ENCODE peak calls at places on chromosomes 12 and 14, in nine cellular contexts. One of them, this sample, is unnamed.
A peak's percentile ranks its signal among the peaks of the same experiment; 100 is the strongest.

GRCh38 chr12:17652436-17652835 is 437.6 kb downstream of the RERGL start:
- DNase-seq in endodermal cell: no peak
- DNase-seq in HFFc6: no peak
- DNase-seq in body of pancreas: no peak
- DNase-seq in AG09309: no peak
- DNase-seq in OCI-LY7: no peak
- DNase-seq in mucosa of descending colon: no peak
- DNase-seq in suprapubic skin: no peak
- DNase-seq in PC-9: no peak
- DNase-seq in this sample: no peak

GRCh38 chr14:24673534-24674203 is 39.7 kb upstream of the GZMB start:
- DNase-seq in endodermal cell: peak; percentile 62
- DNase-seq in HFFc6: no peak
- DNase-seq in body of pancreas: no peak
- DNase-seq in AG09309: no peak
- DNase-seq in OCI-LY7: peak; percentile 45
- DNase-seq in mucosa of descending colon: no peak
- DNase-seq in suprapubic skin: no peak
- DNase-seq in PC-9: no peak
- DNase-seq in this sample: no peak

GRCh38 chr12:108180255-108181094 is 51.4 kb downstream of the WSCD2 start:
- DNase-seq in endodermal cell: no peak
- DNase-seq in HFFc6: no peak
- DNase-seq in body of pancreas: no peak
- DNase-seq in AG09309: no peak
- DNase-seq in OCI-LY7: no peak
- DNase-seq in mucosa of descending colon: no peak
- DNase-seq in suprapubic skin: no peak
- DNase-seq in PC-9: no peak
- DNase-seq in this sample: no peak

GRCh38 chr14:101239065-101239464 is 322.2 kb upstream of the DIO3 start:
- DNase-seq in endodermal cell: peak; percentile 39
- DNase-seq in HFFc6: no peak
- DNase-seq in body of pancreas: no peak
- DNase-seq in AG09309: no peak
- DNase-seq in OCI-LY7: no peak
- DNase-seq in mucosa of descending colon: no peak
- DNase-seq in suprapubic skin: no peak
- DNase-seq in PC-9: no peak
- DNase-seq in this sample: no peak

GRCh38 chr12:89161553-89161952 is 190.7 kb downstream of the DUSP6 start:
- DNase-seq in endodermal cell: no peak
- DNase-seq in HFFc6: no peak
- DNase-seq in body of pancreas: no peak
- DNase-seq in AG09309: no peak
- DNase-seq in OCI-LY7: no peak
- DNase-seq in mucosa of descending colon: no peak
- DNase-seq in suprapubic skin: no peak
- DNase-seq in PC-9: no peak
- DNase-seq in this sample: no peak

GRCh38 chr14:81222694-81223093 is 1.9 kb upstream of the GTF2A1 start:
- DNase-seq in endodermal cell: no peak
- DNase-seq in HFFc6: no peak
- DNase-seq in body of pancreas: peak; percentile 50
- DNase-seq in AG09309: no peak
- DNase-seq in OCI-LY7: no peak
- DNase-seq in mucosa of descending colon: no peak
- DNase-seq in suprapubic skin: no peak
- DNase-seq in PC-9: no peak
- DNase-seq in this sample: no peak

GRCh38 chr12:59472273-59472672 is 123.6 kb upstream of the SLC16A7 start:
- DNase-seq in endodermal cell: no peak
- DNase-seq in HFFc6: no peak
- DNase-seq in body of pancreas: no peak
- DNase-seq in AG09309: no peak
- DNase-seq in OCI-LY7: no peak
- DNase-seq in mucosa of descending colon: no peak
- DNase-seq in suprapubic skin: no peak
- DNase-seq in PC-9: no peak
- DNase-seq in this sample: no peak

GRCh38 chr12:131095826-131096680 is 142.3 kb downstream of the ADGRD1 start:
- DNase-seq in endodermal cell: no peak
- DNase-seq in HFFc6: no peak
- DNase-seq in body of pancreas: no peak
- DNase-seq in AG09309: no peak
- DNase-seq in OCI-LY7: no peak
- DNase-seq in mucosa of descending colon: peak; percentile 1
- DNase-seq in suprapubic skin: peak; percentile 43
- DNase-seq in PC-9: peak; percentile 20
- DNase-seq in this sample: peak; percentile 39

GRCh38 chr12:119835068-119835467 is 42.1 kb downstream of the CIT start:
- DNase-seq in endodermal cell: peak; percentile 83
- DNase-seq in HFFc6: no peak
- DNase-seq in body of pancreas: no peak
- DNase-seq in AG09309: no peak
- DNase-seq in OCI-LY7: no peak
- DNase-seq in mucosa of descending colon: no peak
- DNase-seq in suprapubic skin: no peak
- DNase-seq in PC-9: no peak
- DNase-seq in this sample: no peak

GRCh38 chr12:65778268-65779090 is 45.8 kb upstream of the HMGA2 start:
- DNase-seq in endodermal cell: no peak
- DNase-seq in HFFc6: peak; percentile 64
- DNase-seq in body of pancreas: no peak
- DNase-seq in AG09309: peak; percentile 48
- DNase-seq in OCI-LY7: no peak
- DNase-seq in mucosa of descending colon: no peak
- DNase-seq in suprapubic skin: no peak
- DNase-seq in PC-9: peak; percentile 52
- DNase-seq in this sample: no peak

GRCh38 chr14:29643415-29644206 is 284.0 kb downstream of the PRKD1 start:
- DNase-seq in endodermal cell: no peak
- DNase-seq in HFFc6: peak; percentile 21
- DNase-seq in body of pancreas: no peak
- DNase-seq in AG09309: no peak
- DNase-seq in OCI-LY7: no peak
- DNase-seq in mucosa of descending colon: no peak
- DNase-seq in suprapubic skin: no peak
- DNase-seq in PC-9: no peak
- DNase-seq in this sample: no peak

GRCh38 chr14:68780358-68781160 is 12.3 kb downstream of the ZFP36L1 start:
- DNase-seq in endodermal cell: peak; percentile 76
- DNase-seq in HFFc6: peak; percentile 74
- DNase-seq in body of pancreas: peak; percentile 72
- DNase-seq in AG09309: no peak
- DNase-seq in OCI-LY7: peak; percentile 70
- DNase-seq in mucosa of descending colon: peak; percentile 77
- DNase-seq in suprapubic skin: peak; percentile 78
- DNase-seq in PC-9: no peak
- DNase-seq in this sample: no peak

GRCh38 chr12:10621278-10621677 is 7.9 kb upstream of the MAGOHB start:
- DNase-seq in endodermal cell: no peak
- DNase-seq in HFFc6: no peak
- DNase-seq in body of pancreas: no peak
- DNase-seq in AG09309: no peak
- DNase-seq in OCI-LY7: no peak
- DNase-seq in mucosa of descending colon: no peak
- DNase-seq in suprapubic skin: no peak
- DNase-seq in PC-9: no peak
- DNase-seq in this sample: no peak

DNA sequence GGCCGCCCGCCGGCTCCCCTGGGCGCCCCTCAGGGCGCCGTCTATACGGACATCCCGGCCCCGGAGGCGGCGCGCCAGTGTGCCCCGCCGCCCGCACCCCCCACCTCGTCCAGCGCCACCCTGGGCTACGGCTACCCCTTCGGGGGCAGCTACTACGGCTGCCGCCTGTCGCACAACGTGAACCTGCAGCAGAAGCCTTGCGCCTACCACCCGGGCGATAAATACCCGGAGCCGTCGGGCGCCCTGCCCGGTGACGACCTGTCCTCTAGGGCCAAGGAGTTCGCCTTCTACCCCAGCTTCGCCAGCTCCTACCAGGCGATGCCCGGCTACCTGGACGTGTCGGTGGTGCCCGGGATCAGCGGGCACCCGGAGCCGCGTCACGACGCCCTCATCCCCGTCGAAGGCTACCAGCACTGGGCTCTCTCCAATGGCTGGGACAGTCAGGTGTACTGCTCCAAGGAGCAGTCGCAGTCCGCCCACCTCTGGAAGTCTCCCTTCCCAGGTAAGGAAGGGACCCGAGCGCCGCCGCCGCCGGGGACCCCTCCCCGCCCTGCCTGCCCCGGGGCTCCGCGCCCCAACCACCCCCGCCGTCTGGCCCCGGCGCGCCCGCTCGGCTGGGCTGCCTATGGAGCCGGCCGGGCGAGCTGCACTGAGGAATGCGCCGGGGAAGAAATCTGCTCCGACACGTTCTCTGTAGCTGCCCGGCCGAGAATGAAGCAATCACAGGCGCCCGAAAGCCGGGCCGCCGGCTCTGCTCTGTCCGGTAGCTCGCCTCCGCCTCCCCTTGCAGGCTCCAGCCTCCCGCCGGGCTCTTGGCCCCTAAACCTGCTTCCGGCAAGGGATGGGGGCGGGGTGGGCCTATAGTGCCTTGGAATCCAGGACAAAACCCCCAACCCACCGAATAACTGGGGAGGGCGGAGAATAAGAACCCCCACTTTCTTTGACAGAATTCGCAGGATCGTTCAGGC is 794 bp downstream of the HOXC13 start:
- DNase-seq in endodermal cell: peak; percentile 85
- DNase-seq in HFFc6: no peak
- DNase-seq in body of pancreas: peak; percentile 42
- DNase-seq in AG09309: peak; percentile 0
- DNase-seq in OCI-LY7: no peak
- DNase-seq in mucosa of descending colon: no peak
- DNase-seq in suprapubic skin: peak; percentile 82
- DNase-seq in PC-9: no peak
- DNase-seq in this sample: no peak
- TF ChIP-seq CTCF in endodermal cell: no peak
- TF ChIP-seq CTCF in HFFc6: no peak
- TF ChIP-seq CTCF in body of pancreas: no peak
- TF ChIP-seq CTCF in AG09309: no peak
- TF ChIP-seq CTCF in OCI-LY7: no peak
- TF ChIP-seq CTCF in mucosa of descending colon: no peak
- TF ChIP-seq CTCF in suprapubic skin: no peak
- TF ChIP-seq CTCF in PC-9: no peak
- TF ChIP-seq CTCF in this sample: no peak

GRCh38 chr12:117472983-117473382 is 111.6 kb upstream of the NOS1 start:
- DNase-seq in endodermal cell: peak; percentile 95
- DNase-seq in HFFc6: no peak
- DNase-seq in body of pancreas: no peak
- DNase-seq in AG09309: no peak
- DNase-seq in OCI-LY7: no peak
- DNase-seq in mucosa of descending colon: no peak
- DNase-seq in suprapubic skin: no peak
- DNase-seq in PC-9: no peak
- DNase-seq in this sample: no peak
- TF ChIP-seq CTCF in endodermal cell: peak; percentile 90
- TF ChIP-seq CTCF in HFFc6: peak; percentile 32
- TF ChIP-seq CTCF in body of pancreas: peak; percentile 43
- TF ChIP-seq CTCF in AG09309: peak; percentile 25
- TF ChIP-seq CTCF in OCI-LY7: peak; percentile 68
- TF ChIP-seq CTCF in mucosa of descending colon: no peak
- TF ChIP-seq CTCF in suprapubic skin: no peak
- TF ChIP-seq CTCF in PC-9: peak; percentile 58
- TF ChIP-seq CTCF in this sample: peak; percentile 66

DNA sequence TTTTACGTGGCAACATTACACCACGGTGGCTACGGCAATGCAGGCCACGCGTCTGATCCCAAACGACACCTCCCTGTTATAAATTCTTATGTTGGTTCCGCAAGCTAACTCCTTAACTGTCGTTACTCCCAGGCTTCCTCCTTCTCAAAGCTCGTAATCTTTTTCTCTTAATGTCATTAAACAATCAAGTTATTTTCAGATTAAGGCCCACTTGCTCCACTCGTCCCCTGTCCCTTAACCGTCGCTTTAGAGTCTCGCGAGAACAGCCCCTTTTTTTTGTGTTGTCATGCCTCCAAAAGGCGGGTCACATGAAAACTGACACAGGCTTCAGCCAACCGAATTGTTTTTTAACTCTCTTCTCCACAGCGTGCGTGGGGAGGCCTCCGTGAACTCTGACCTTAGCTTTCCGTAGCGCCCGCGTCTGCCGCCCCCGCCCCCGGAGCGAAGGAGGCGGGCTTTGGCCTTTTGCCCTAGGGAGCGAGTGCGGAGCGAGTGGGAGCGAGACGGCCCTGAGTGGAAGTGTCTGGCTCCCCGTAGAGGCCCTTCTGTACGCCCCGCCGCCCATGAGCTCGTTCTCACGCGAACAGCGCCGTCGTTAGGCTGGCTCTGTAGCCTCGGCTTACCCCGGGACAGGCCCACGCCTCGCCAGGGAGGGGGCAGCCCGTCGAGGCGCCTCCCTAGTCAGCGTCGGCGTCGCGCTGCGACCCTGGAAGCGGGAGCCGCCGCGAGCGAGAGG is at the start of gene CAND1:
- DNase-seq in endodermal cell: peak; percentile 99
- DNase-seq in HFFc6: peak; percentile 99
- DNase-seq in body of pancreas: peak; percentile 97
- DNase-seq in AG09309: peak; percentile 98
- DNase-seq in OCI-LY7: peak; percentile 99
- DNase-seq in mucosa of descending colon: peak; percentile 99
- DNase-seq in suprapubic skin: peak; percentile 98
- DNase-seq in PC-9: peak; percentile 93
- DNase-seq in this sample: peak; percentile 97
- TF ChIP-seq CTCF in endodermal cell: no peak
- TF ChIP-seq CTCF in HFFc6: peak; percentile 39
- TF ChIP-seq CTCF in body of pancreas: no peak
- TF ChIP-seq CTCF in AG09309: no peak
- TF ChIP-seq CTCF in OCI-LY7: peak; percentile 12
- TF ChIP-seq CTCF in mucosa of descending colon: no peak
- TF ChIP-seq CTCF in suprapubic skin: peak; percentile 15
- TF ChIP-seq CTCF in PC-9: no peak
- TF ChIP-seq CTCF in this sample: no peak

DNA sequence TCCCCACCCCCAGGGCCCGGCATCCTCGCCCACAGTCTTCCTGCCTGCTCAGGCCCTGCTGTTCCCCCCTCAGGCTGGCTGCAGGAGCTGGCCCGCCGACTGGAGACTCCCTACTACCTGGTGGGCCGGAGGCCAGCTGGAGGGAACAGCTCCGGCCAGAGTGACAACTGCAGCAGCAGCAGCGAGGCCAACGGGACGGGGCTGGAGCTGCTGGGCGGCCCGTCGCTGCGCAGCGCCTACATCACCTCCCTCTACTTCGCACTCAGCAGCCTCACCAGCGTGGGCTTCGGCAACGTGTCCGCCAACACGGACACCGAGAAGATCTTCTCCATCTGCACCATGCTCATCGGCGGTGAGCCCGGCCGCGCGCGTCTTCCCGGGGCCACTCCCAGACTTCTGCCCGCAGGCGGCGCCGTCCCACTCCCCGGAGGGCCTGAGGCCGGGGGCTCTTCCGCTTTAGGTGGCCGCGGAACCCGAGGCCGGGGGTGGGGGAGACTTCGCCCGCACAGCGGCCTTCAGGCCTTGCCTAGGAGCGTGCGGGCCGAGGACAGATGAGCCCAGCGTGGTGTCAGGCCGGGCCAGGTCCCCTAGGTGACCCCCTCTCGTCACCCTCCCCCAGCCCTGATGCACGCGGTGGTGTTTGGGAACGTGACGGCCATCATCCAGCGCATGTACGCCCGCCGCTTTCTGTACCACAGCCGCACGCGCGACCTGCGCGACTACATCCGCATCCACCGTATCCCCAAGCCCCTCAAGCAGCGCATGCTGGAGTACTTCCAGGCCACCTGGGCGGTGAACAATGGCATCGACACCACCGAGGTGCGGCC is 10.2 kb downstream of the KCNH3 start:
- DNase-seq in endodermal cell: peak; percentile 87
- DNase-seq in HFFc6: no peak
- DNase-seq in body of pancreas: no peak
- DNase-seq in AG09309: no peak
- DNase-seq in OCI-LY7: no peak
- DNase-seq in mucosa of descending colon: no peak
- DNase-seq in suprapubic skin: no peak
- DNase-seq in PC-9: no peak
- DNase-seq in this sample: no peak
- TF ChIP-seq CTCF in endodermal cell: peak; percentile 75
- TF ChIP-seq CTCF in HFFc6: peak; percentile 50
- TF ChIP-seq CTCF in body of pancreas: no peak
- TF ChIP-seq CTCF in AG09309: peak; percentile 34
- TF ChIP-seq CTCF in OCI-LY7: no peak
- TF ChIP-seq CTCF in mucosa of descending colon: no peak
- TF ChIP-seq CTCF in suprapubic skin: no peak
- TF ChIP-seq CTCF in PC-9: no peak
- TF ChIP-seq CTCF in this sample: peak; percentile 54